ENCODE peak calls at places on chromosomes 7 and 10, in five cellular contexts. One of them, this sample, is unnamed.

GRCh38 chr7:129351320-129351719 is 82.9 kb upstream of the STRIP2 start:
- DNase-seq in neuronal stem cell: no peak
- DNase-seq in mesenchymal stem cell: peak
- DNase-seq in H9: no peak
- DNase-seq in H1: no peak
- DNase-seq in this sample: no peak

GRCh38 chr10:101116754-101117153 is 14.3 kb upstream of the TLX1 start:
- DNase-seq in neuronal stem cell: no peak
- DNase-seq in mesenchymal stem cell: no peak
- DNase-seq in H9: no peak
- DNase-seq in H1: no peak
- DNase-seq in this sample: no peak

GRCh38 chr7:114652041-114652440 is 237.4 kb downstream of the FOXP2 start:
- DNase-seq in neuronal stem cell: no peak
- DNase-seq in mesenchymal stem cell: no peak
- DNase-seq in H9: no peak
- DNase-seq in H1: no peak
- DNase-seq in this sample: no peak

GRCh38 chr7:33932832-33933468 is 27.6 kb downstream of the BMPER start:
- DNase-seq in neuronal stem cell: peak
- DNase-seq in mesenchymal stem cell: peak
- DNase-seq in H9: peak
- DNase-seq in H1: peak
- DNase-seq in this sample: peak

GRCh38 chr7:128242661-128243060 is 1.6 kb downstream of the LEP start:
- DNase-seq in neuronal stem cell: no peak
- DNase-seq in mesenchymal stem cell: no peak
- DNase-seq in H9: no peak
- DNase-seq in H1: no peak
- DNase-seq in this sample: no peak

GRCh38 chr7:7861211-7861633 is 107.4 kb upstream of the GLCCI1 start:
- DNase-seq in neuronal stem cell: no peak
- DNase-seq in mesenchymal stem cell: peak
- DNase-seq in H9: no peak
- DNase-seq in H1: no peak
- DNase-seq in this sample: no peak

GRCh38 chr7:15317215-15317614 is 244.6 kb downstream of the AGMO start:
- DNase-seq in neuronal stem cell: no peak
- DNase-seq in mesenchymal stem cell: no peak
- DNase-seq in H9: no peak
- DNase-seq in H1: no peak
- DNase-seq in this sample: no peak

GRCh38 chr10:128759174-128759573 is 633.0 kb upstream of the MKI67 start:
- DNase-seq in neuronal stem cell: no peak
- DNase-seq in mesenchymal stem cell: no peak
- DNase-seq in H9: no peak
- DNase-seq in H1: no peak
- DNase-seq in this sample: no peak

GRCh38 chr10:82254237-82254636 is 379.2 kb downstream of the NRG3 start:
- DNase-seq in neuronal stem cell: no peak
- DNase-seq in mesenchymal stem cell: no peak
- DNase-seq in H9: no peak
- DNase-seq in H1: no peak
- DNase-seq in this sample: no peak

GRCh38 chr10:82249141-82249540 is 374.1 kb downstream of the NRG3 start:
- DNase-seq in neuronal stem cell: no peak
- DNase-seq in mesenchymal stem cell: no peak
- DNase-seq in H9: no peak
- DNase-seq in H1: no peak
- DNase-seq in this sample: no peak

GRCh38 chr10:82252081-82252480 is 377.1 kb downstream of the NRG3 start:
- DNase-seq in neuronal stem cell: no peak
- DNase-seq in mesenchymal stem cell: no peak
- DNase-seq in H9: no peak
- DNase-seq in H1: no peak
- DNase-seq in this sample: no peak

GRCh38 chr10:82256275-82256674 is 381.3 kb downstream of the NRG3 start:
- DNase-seq in neuronal stem cell: no peak
- DNase-seq in mesenchymal stem cell: no peak
- DNase-seq in H9: no peak
- DNase-seq in H1: no peak
- DNase-seq in this sample: no peak

GRCh38 chr10:82251222-82251977 is 376.4 kb downstream of the NRG3 start:
- DNase-seq in neuronal stem cell: peak
- DNase-seq in mesenchymal stem cell: no peak
- DNase-seq in H9: peak
- DNase-seq in H1: no peak
- DNase-seq in this sample: no peak
- H2BK5ac ChIP-seq in neuronal stem cell: no peak
- H2BK5ac ChIP-seq in mesenchymal stem cell: no peak
- H2BK5ac ChIP-seq in H9: no peak
- H2BK5ac ChIP-seq in H1: no peak
- H2BK5ac ChIP-seq in this sample: no peak

DNA sequence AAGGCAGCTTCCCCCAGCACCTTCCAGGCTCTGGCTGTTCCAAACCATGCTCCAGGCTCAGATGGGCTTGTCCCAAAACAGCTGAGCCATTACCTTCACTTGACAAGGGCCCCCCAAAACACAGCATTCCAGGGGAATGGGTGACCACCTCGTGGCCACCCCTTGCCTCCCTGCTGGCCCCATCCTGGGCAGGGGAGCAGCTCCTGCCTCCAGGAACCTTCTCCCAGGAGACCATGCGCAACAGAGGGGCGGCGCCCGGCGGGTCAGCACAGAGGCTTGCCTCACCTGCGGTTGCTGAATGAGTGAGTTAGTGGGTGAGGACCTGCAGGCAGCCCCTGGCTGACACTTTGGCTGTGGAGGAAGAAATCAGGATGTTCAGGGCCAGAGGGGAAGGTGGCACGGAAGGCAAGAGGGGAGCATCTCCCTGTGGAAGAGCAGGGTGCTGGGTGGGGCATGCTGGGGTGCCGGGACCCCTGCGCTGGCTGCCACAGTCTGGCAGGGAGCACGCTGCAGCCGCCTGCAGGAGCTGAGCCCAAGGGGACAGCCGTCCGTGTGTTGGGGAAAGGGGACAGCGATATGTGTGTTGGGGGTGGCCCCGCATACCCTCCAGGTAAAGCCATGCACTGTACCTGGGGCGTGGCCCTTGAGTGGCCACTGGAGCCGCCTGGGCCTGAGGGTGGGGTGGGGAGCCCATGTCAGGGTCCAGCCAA is 54.7 kb downstream of the PWWP2B start:
- DNase-seq in neuronal stem cell: no peak
- DNase-seq in mesenchymal stem cell: no peak
- DNase-seq in H9: no peak
- DNase-seq in H1: no peak
- DNase-seq in this sample: peak
- H2BK12ac ChIP-seq in neuronal stem cell: no peak
- H2BK12ac ChIP-seq in mesenchymal stem cell: no peak
- H2BK12ac ChIP-seq in H9: no peak
- H2BK12ac ChIP-seq in H1: peak
- H2BK12ac ChIP-seq in this sample: peak

GRCh38 chr7:134919240-134919641 is 67.1 kb upstream of the AGBL3 start:
- DNase-seq in neuronal stem cell: no peak
- DNase-seq in mesenchymal stem cell: peak
- DNase-seq in H9: no peak
- DNase-seq in H1: no peak
- DNase-seq in this sample: no peak
- H4K91ac ChIP-seq in neuronal stem cell: no peak
- H4K91ac ChIP-seq in mesenchymal stem cell: no peak
- H4K91ac ChIP-seq in H9: no peak
- H4K91ac ChIP-seq in H1: no peak
- H4K91ac ChIP-seq in this sample: no peak

GRCh38 chr10:119658274-119658673 is 7.1 kb downstream of the BAG3 start:
- DNase-seq in neuronal stem cell: no peak
- DNase-seq in mesenchymal stem cell: peak
- DNase-seq in H9: peak
- DNase-seq in H1: peak
- DNase-seq in this sample: peak
- H2BK5ac ChIP-seq in neuronal stem cell: no peak
- H2BK5ac ChIP-seq in mesenchymal stem cell: no peak
- H2BK5ac ChIP-seq in H9: no peak
- H2BK5ac ChIP-seq in H1: peak
- H2BK5ac ChIP-seq in this sample: peak

DNA sequence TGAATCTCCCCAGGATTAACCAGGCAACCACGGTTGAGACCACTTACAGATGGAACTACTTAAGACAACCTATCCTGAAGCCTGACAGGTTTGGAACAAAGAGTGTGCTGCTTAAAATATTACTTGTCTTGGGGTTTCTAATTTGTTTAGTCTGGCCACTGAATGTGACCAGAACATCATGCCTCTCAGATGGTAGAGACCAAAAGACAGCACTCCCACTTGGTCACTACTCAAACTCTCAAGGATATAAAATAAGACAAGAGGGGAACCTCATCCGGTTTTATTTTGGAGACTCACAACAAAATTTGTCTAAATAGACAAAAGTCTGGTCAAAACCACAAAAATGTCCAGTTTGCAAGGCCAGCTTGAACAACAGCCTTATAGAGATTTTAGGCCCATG is 15.4 kb downstream of the MRPL32 start:
- DNase-seq in neuronal stem cell: no peak
- DNase-seq in mesenchymal stem cell: peak
- DNase-seq in H9: no peak
- DNase-seq in H1: no peak
- DNase-seq in this sample: no peak
- H2BK12ac ChIP-seq in neuronal stem cell: no peak
- H2BK12ac ChIP-seq in mesenchymal stem cell: no peak
- H2BK12ac ChIP-seq in H9: no peak
- H2BK12ac ChIP-seq in H1: no peak
- H2BK12ac ChIP-seq in this sample: no peak

DNA sequence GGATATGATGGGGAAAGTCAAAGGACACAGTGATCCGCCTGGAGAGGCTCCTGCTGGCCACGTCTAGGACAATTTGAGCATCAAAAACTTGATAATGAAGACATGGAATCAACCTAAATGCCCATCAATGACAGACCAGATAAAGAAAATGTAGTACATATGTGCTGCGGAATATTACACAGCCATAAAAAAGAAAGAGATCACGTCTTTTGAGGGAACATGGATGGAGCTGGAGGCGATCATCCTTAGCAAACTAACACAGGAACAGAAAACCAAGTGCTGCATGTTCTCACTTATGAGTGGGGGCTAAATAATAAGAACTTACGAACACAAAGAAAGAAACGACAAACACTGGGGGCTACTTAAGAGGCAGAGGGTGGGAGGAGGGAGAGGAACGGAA is 124.9 kb downstream of the PRKAG2 start:
- DNase-seq in neuronal stem cell: no peak
- DNase-seq in mesenchymal stem cell: no peak
- DNase-seq in H9: no peak
- DNase-seq in H1: no peak
- DNase-seq in this sample: no peak
- H4K91ac ChIP-seq in neuronal stem cell: no peak
- H4K91ac ChIP-seq in mesenchymal stem cell: no peak
- H4K91ac ChIP-seq in H9: no peak
- H4K91ac ChIP-seq in H1: no peak
- H4K91ac ChIP-seq in this sample: no peak

GRCh38 chr10:42638053-42638820 is at the start of gene ZNF33B:
- DNase-seq in neuronal stem cell: peak
- DNase-seq in mesenchymal stem cell: peak
- DNase-seq in H9: peak
- DNase-seq in H1: peak
- DNase-seq in this sample: peak
- H2BK5ac ChIP-seq in neuronal stem cell: peak
- H2BK5ac ChIP-seq in mesenchymal stem cell: peak
- H2BK5ac ChIP-seq in H9: no peak
- H2BK5ac ChIP-seq in H1: peak
- H2BK5ac ChIP-seq in this sample: peak

GRCh38 chr7:151849879-151850260 is 27.0 kb downstream of the PRKAG2 start:
- DNase-seq in neuronal stem cell: no peak
- DNase-seq in mesenchymal stem cell: no peak
- DNase-seq in H9: no peak
- DNase-seq in H1: no peak
- DNase-seq in this sample: no peak
- H2BK12ac ChIP-seq in neuronal stem cell: no peak
- H2BK12ac ChIP-seq in mesenchymal stem cell: no peak
- H2BK12ac ChIP-seq in H9: no peak
- H2BK12ac ChIP-seq in H1: no peak
- H2BK12ac ChIP-seq in this sample: no peak

GRCh38 chr7:121336579-121336978 is 7.8 kb downstream of the WNT16 start:
- DNase-seq in neuronal stem cell: no peak
- DNase-seq in mesenchymal stem cell: no peak
- DNase-seq in H9: no peak
- DNase-seq in H1: no peak
- DNase-seq in this sample: no peak

GRCh38 chr7:121342631-121343030 is 13.8 kb downstream of the WNT16 start:
- DNase-seq in neuronal stem cell: no peak
- DNase-seq in mesenchymal stem cell: no peak
- DNase-seq in H9: no peak
- DNase-seq in H1: no peak
- DNase-seq in this sample: no peak

GRCh38 chr7:121337398-121337797 is 8.6 kb downstream of the WNT16 start:
- DNase-seq in neuronal stem cell: no peak
- DNase-seq in mesenchymal stem cell: no peak
- DNase-seq in H9: no peak
- DNase-seq in H1: no peak
- DNase-seq in this sample: peak

GRCh38 chr7:121341933-121342332 is 13.1 kb downstream of the WNT16 start:
- DNase-seq in neuronal stem cell: no peak
- DNase-seq in mesenchymal stem cell: no peak
- DNase-seq in H9: no peak
- DNase-seq in H1: no peak
- DNase-seq in this sample: no peak

DNA sequence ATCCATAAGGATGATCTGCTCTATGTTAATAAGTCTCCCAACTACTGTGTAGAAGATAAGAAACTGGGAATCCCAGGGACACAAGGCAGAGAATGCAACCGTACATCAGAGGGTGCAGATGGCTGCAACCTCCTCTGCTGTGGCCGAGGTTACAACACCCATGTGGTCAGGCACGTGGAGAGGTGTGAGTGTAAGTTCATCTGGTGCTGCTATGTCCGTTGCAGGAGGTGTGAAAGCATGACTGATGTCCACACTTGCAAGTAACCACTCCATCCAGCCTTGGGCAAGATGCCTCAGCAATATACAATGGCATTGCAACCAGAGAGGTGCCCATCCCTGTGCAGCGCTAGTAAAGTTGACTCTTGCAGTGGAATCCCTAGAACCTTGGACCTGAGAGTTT is 10.3 kb downstream of the WNT16 start:
- DNase-seq in neuronal stem cell: no peak
- DNase-seq in mesenchymal stem cell: no peak
- DNase-seq in H9: no peak
- DNase-seq in H1: no peak
- DNase-seq in this sample: no peak
- H4K91ac ChIP-seq in neuronal stem cell: no peak
- H4K91ac ChIP-seq in mesenchymal stem cell: no peak
- H4K91ac ChIP-seq in H9: no peak
- H4K91ac ChIP-seq in H1: no peak
- H4K91ac ChIP-seq in this sample: no peak

This sample was measured in trophoblast cell.